ENCODE peak calls at places on chromosomes 1 and 21, in seven cellular contexts. T is NCI-H1092 treated with DMSO at 0.1 percent for 48 hours; P is sigmoid colon; Z is RPMI7951; Y is heart right ventricle; Q is hepatic stellate cell; W is effector CD4-positive, alpha-beta T cell. H is an unnamed sample.

GRCh38 chr1:157771666-157772425 is 5.1 kb downstream of the FCRL2 start:
- DNase-seq in T (no peak), P (no peak), Z (no peak), Y (no peak), Q (no peak), W (no peak), H (no peak)

GRCh38 chr1:175270361-175270760 is 77.8 kb upstream of the KIAA0040 start:
- DNase-seq in T (no peak), P (no peak), Z (no peak), Y (peak; percentile 43), Q (no peak), W (no peak), H (no peak)

GRCh38 chr1:184480711-184481110 is 93.9 kb downstream of the C1orf21 start:
- DNase-seq in T (no peak), P (no peak), Z (no peak), Y (no peak), Q (no peak), W (no peak), H (peak; percentile 17)

GRCh38 chr1:109499661-109500536 is 6.0 kb downstream of the CYB561D1 start:
- DNase-seq in T (peak; percentile 24), P (no peak), Z (no peak), Y (no peak), Q (peak; percentile 49), W (peak; percentile 62), H (peak; percentile 63)

GRCh38 chr1:147243228-147243685 is 773 bp downstream of the CHD1L start:
- DNase-seq in T (peak; percentile 64), P (no peak), Z (no peak), Y (no peak), Q (peak; percentile 50), W (no peak), H (peak; percentile 43)

GRCh38 chr1:153343040-153343681 is 5.5 kb downstream of the PGLYRP4 start:
- DNase-seq in T (no peak), P (no peak), Z (no peak), Y (no peak), Q (no peak), W (no peak), H (no peak)

GRCh38 chr1:203126151-203126865 is 1.2 kb upstream of the ADORA1 start:
- DNase-seq in T (no peak), P (no peak), Z (peak; percentile 38), Y (no peak), Q (peak; percentile 45), W (no peak), H (peak; percentile 76)

GRCh38 chr21:44377201-44377921 is 23.9 kb downstream of the TRPM2 start:
- DNase-seq in T (peak; percentile 63), P (no peak), Z (no peak), Y (no peak), Q (no peak), W (no peak), H (peak; percentile 71)

GRCh38 chr1:113677250-113678158 is 81.8 kb downstream of the PHTF1 start:
- DNase-seq in T (peak; percentile 79), P (no peak), Z (peak; percentile 50), Y (peak; percentile 35), Q (peak; percentile 49), W (no peak), H (peak; percentile 55)

GRCh38 chr21:42864812-42865211 is 14.5 kb downstream of the WDR4 start:
- DNase-seq in T (no peak), P (no peak), Z (no peak), Y (no peak), Q (no peak), W (no peak), H (no peak)

GRCh38 chr1:7177021-7177420 is 391.8 kb downstream of the CAMTA1 start:
- DNase-seq in T (no peak), P (no peak), Z (no peak), Y (no peak), Q (no peak), W (no peak), H (no peak)

GRCh38 chr1:14599173-14599754 is 779 bp downstream of the KAZN start:
- DNase-seq in T (peak; percentile 41), P (no peak), Z (no peak), Y (no peak), Q (no peak), W (no peak), H (peak; percentile 18)

GRCh38 chr1:156592158-156592909 is 758 bp downstream of the NAXE start:
- DNase-seq in T (no peak), P (no peak), Z (no peak), Y (no peak), Q (no peak), W (no peak), H (no peak)

GRCh38 chr1:84264961-84265360 is 36.5 kb upstream of the SAMD13 start:
- DNase-seq in T (no peak), P (no peak), Z (no peak), Y (no peak), Q (no peak), W (no peak), H (no peak)

GRCh38 chr1:107963601-107964396 is 1.2 kb downstream of the VAV3 start:
- DNase-seq in T (no peak), P (peak; percentile 59), Z (no peak), Y (peak; percentile 19), Q (no peak), W (peak; percentile 17), H (peak; percentile 22)

GRCh38 chr1:230827081-230827681 is 41.1 kb downstream of the C1orf198 start:
- DNase-seq in T (peak; percentile 25), P (no peak), Z (peak; percentile 94), Y (peak; percentile 56), Q (no peak), W (no peak), H (no peak)

GRCh38 chr1:29249170-29249691 is 12.9 kb downstream of the PTPRU start:
- DNase-seq in T (no peak), P (no peak), Z (peak; percentile 56), Y (no peak), Q (no peak), W (no peak), H (peak; percentile 84)

GRCh38 chr1:31154632-31155215 is 85.0 kb downstream of the NKAIN1 start:
- DNase-seq in T (peak; percentile 75), P (peak; percentile 81), Z (peak; percentile 80), Y (peak; percentile 59), Q (peak; percentile 78), W (peak; percentile 35), H (peak; percentile 94)

GRCh38 chr1:51270751-51271150 is 34.7 kb downstream of the RNF11 start:
- DNase-seq in T (no peak), P (no peak), Z (no peak), Y (no peak), Q (no peak), W (no peak), H (no peak)

GRCh38 chr1:21861602-21862429 is 49.8 kb downstream of the LDLRAD2 start:
- DNase-seq in T (no peak), P (no peak), Z (peak; percentile 79), Y (no peak), Q (peak; percentile 61), W (no peak), H (no peak)

GRCh38 chr1:23743287-23744052 is at the start of gene ELOA:
- DNase-seq in T (peak; percentile 78), P (peak; percentile 83), Z (peak; percentile 67), Y (peak; percentile 64), Q (peak; percentile 89), W (peak; percentile 68), H (peak; percentile 99)

GRCh38 chr1:204267191-204267601 is 53.4 kb upstream of the GOLT1A start:
- DNase-seq in T (no peak), P (no peak), Z (no peak), Y (no peak), Q (no peak), W (no peak), H (no peak)

GRCh38 chr1:247357781-247358211 is 26.1 kb upstream of the ZNF496 start:
- DNase-seq in T (no peak), P (no peak), Z (peak; percentile 49), Y (no peak), Q (no peak), W (no peak), H (no peak)

GRCh38 chr1:114828251-114828650 is 26.4 kb upstream of the SYCP1 start:
- DNase-seq in T (no peak), P (no peak), Z (peak; percentile 20), Y (no peak), Q (no peak), W (no peak), H (no peak)

GRCh38 chr1:104648269-104648691 is 898.6 kb downstream of the AMY1C start:
- DNase-seq in T (peak; percentile 66), P (no peak), Z (peak; percentile 2), Y (no peak), Q (no peak), W (no peak), H (peak; percentile 34)

GRCh38 chr1:228166170-228166936 is 749 bp downstream of the IBA57 start:
- DNase-seq in T (peak; percentile 72), P (peak; percentile 87), Z (peak; percentile 75), Y (peak; percentile 84), Q (peak; percentile 99), W (peak; percentile 45), H (peak; percentile 61)

GRCh38 chr1:199083680-199084079 is 444.8 kb downstream of the PTPRC start:
- DNase-seq in T (no peak), P (no peak), Z (peak; percentile 40), Y (no peak), Q (peak; percentile 15), W (no peak), H (no peak)

GRCh38 chr1:36369472-36369871 is 16.3 kb downstream of the STK40 start:
- DNase-seq in T (no peak), P (no peak), Z (no peak), Y (no peak), Q (no peak), W (no peak), H (no peak)

GRCh38 chr1:103441342-103441741 is 84.2 kb upstream of the RNPC3 start:
- DNase-seq in T (no peak), P (no peak), Z (no peak), Y (no peak), Q (no peak), W (no peak), H (no peak)

H was measured in iPS-NIHi11.